ENCODE peak calls at places on chromosomes 6 and 20, in six cellular contexts. P is suprapubic skin, F is H54, T is uterus, R is adrenal gland, U is A549. Q is an unnamed sample.

GRCh38 chr6:27096834-27097511 is 150.5 kb upstream of the PRSS16 start:
- DNase-seq in T (no peak), U (peak), P (no peak), F (no peak), R (no peak), Q (no peak)

GRCh38 chr6:53300656-53301551 is 47.8 kb downstream of the ELOVL5 start:
- DNase-seq in T (no peak), U (no peak), P (no peak), F (peak), R (peak), Q (no peak)

GRCh38 chr6:135054238-135054574 is 416 bp downstream of the HBS1L start:
- DNase-seq in R (no peak), T (no peak), F (peak), U (no peak), P (no peak), Q (no peak)

GRCh38 chr20:47358672-47359532 is 2.4 kb upstream of the ZMYND8 start:
- DNase-seq in U (peak), F (peak), P (peak), R (peak), T (peak), Q (peak)

GRCh38 chr6:136863752-136864151 is 41.4 kb downstream of the PEX7 start:
- DNase-seq in R (no peak), U (no peak), T (no peak), F (no peak), P (no peak), Q (no peak)

GRCh38 chr20:34111057-34111711 is 859 bp downstream of the EIF2S2 start:
- DNase-seq in P (peak), U (no peak), R (no peak), T (no peak), F (no peak), Q (no peak)

GRCh38 chr6:45310118-45310788 is 17.9 kb upstream of the RUNX2 start:
- DNase-seq in U (no peak), R (no peak), P (no peak), T (no peak), F (no peak), Q (no peak)

GRCh38 chr6:143223895-143224294 is 163.2 kb downstream of the AIG1 start:
- DNase-seq in F (no peak), T (no peak), P (peak), U (no peak), R (peak), Q (no peak)

GRCh38 chr6:80638222-80639055 is 532.0 kb downstream of the BCKDHB start:
- DNase-seq in T (no peak), U (peak), P (no peak), R (peak), F (peak), Q (no peak)

GRCh38 chr6:167695831-167696230 is 130.9 kb upstream of the AFDN start:
- DNase-seq in F (no peak), U (no peak), R (no peak), T (no peak), P (peak), Q (peak)

GRCh38 chr6:107075951-107076381 is 39.3 kb downstream of the BEND3 start:
- DNase-seq in F (no peak), R (no peak), P (no peak), T (no peak), U (no peak), Q (no peak)

GRCh38 chr6:169224185-169224695 is 29.4 kb downstream of the THBS2 start:
- DNase-seq in T (peak), F (no peak), R (peak), U (no peak), P (peak), Q (no peak)

GRCh38 chr20:11101243-11101642 is 427.4 kb upstream of the JAG1 start:
- DNase-seq in P (no peak), F (no peak), T (no peak), R (no peak), U (no peak), Q (no peak)

GRCh38 chr6:33822575-33823395 is 19.0 kb upstream of the MLN start:
- DNase-seq in T (no peak), P (no peak), R (no peak), U (peak), F (peak), Q (no peak)

GRCh38 chr20:41029150-41029872 is 689 bp downstream of the TOP1 start:
- DNase-seq in T (peak), U (peak), F (no peak), R (no peak), P (peak), Q (no peak)

GRCh38 chr20:46622125-46622524 is 29.1 kb downstream of the SLC13A3 start:
- DNase-seq in R (no peak), F (no peak), T (no peak), P (no peak), U (no peak), Q (no peak)

GRCh38 chr20:3890410-3890751 is 1.2 kb downstream of the PANK2 start:
- DNase-seq in T (no peak), P (no peak), U (peak), R (no peak), F (no peak), Q (no peak)

GRCh38 chr6:111625511-111626331 is 20.0 kb upstream of the TRAF3IP2 start:
- DNase-seq in F (no peak), P (peak), T (peak), R (no peak), U (no peak), Q (no peak)

GRCh38 chr6:72411872-72412708 is 209.8 kb upstream of the KCNQ5 start:
- DNase-seq in F (peak), T (peak), P (peak), U (peak), R (peak), Q (peak)

GRCh38 chr6:110351546-110351945 is 6.6 kb downstream of the METTL24 start:
- DNase-seq in R (no peak), F (no peak), U (no peak), T (no peak), P (no peak), Q (no peak)

GRCh38 chr6:32472781-32473377 is 33.2 kb downstream of the HLA-DRA start:
- DNase-seq in U (no peak), F (no peak), T (no peak), P (no peak), R (no peak), Q (no peak)

GRCh38 chr6:76532647-76533046 is 460.2 kb upstream of the IMPG1 start:
- DNase-seq in P (no peak), T (no peak), F (no peak), R (no peak), U (no peak), Q (no peak)

GRCh38 chr6:105452376-105452775 is 49.5 kb upstream of the PREP start:
- DNase-seq in P (no peak), F (no peak), T (no peak), U (no peak), R (no peak), Q (no peak)

GRCh38 chr20:63690001-63690897 is 6.2 kb upstream of the TNFRSF6B start:
- DNase-seq in P (no peak), T (no peak), F (no peak), U (no peak), R (no peak), Q (no peak)

GRCh38 chr6:138440758-138441362 is 36.8 kb downstream of the HEBP2 start:
- DNase-seq in P (no peak), T (no peak), R (no peak), F (no peak), U (no peak), Q (no peak)

GRCh38 chr6:28794175-28795002 is 129.4 kb downstream of the TRIM27 start:
- DNase-seq in P (no peak), T (no peak), U (no peak), R (no peak), F (no peak), Q (no peak)

GRCh38 chr6:33748851-33749250 is 2.1 kb upstream of the IP6K3 start:
- DNase-seq in F (no peak), R (no peak), P (no peak), T (no peak), U (no peak), Q (no peak)

GRCh38 chr6:136326038-136326561 is 36.5 kb upstream of the BCLAF1 start:
- DNase-seq in R (peak), U (no peak), F (no peak), P (no peak), T (no peak), Q (no peak)

GRCh38 chr6:72580281-72580940 is 41.5 kb upstream of the KCNQ5 start:
- DNase-seq in U (peak), R (no peak), P (no peak), T (no peak), F (peak), Q (no peak)

GRCh38 chr20:364905-365794 is 15.4 kb upstream of the TRIB3 start:
- DNase-seq in R (peak), U (no peak), P (no peak), T (no peak), F (peak), Q (no peak)

GRCh38 chr6:35674594-35674993 is 14.1 kb downstream of the FKBP5 start:
- DNase-seq in T (no peak), U (no peak), P (no peak), F (no peak), R (no peak), Q (no peak)

GRCh38 chr6:86255973-86256372 is 613.3 kb upstream of the SYNCRIP start:
- DNase-seq in F (no peak), T (no peak), R (no peak), U (no peak), P (no peak), Q (no peak)

GRCh38 chr20:22684072-22684762 is 99.8 kb upstream of the FOXA2 start:
- DNase-seq in R (peak), U (peak), P (no peak), F (peak), T (peak), Q (no peak)

GRCh38 chr6:33981421-33981820 is 164.5 kb downstream of the GRM4 start:
- DNase-seq in T (no peak), P (peak), F (no peak), U (no peak), R (no peak), Q (peak)

GRCh38 chr20:62644802-62645496 is 2.6 kb downstream of the SLCO4A1 start:
- DNase-seq in R (no peak), U (no peak), T (no peak), F (no peak), P (no peak), Q (no peak)
- TF ChIP-seq POLR2A in R (no peak), U (no peak), T (no peak), F (no peak), P (no peak), Q (no peak)

GRCh38 chr20:60212695-60213094 is 254.5 kb downstream of the CDH26 start:
- DNase-seq in F (no peak), P (no peak), R (no peak), U (no peak), T (no peak), Q (no peak)

GRCh38 chr20:60213126-60213893 is 255.1 kb downstream of the CDH26 start:
- DNase-seq in P (no peak), F (no peak), R (no peak), U (no peak), T (no peak), Q (no peak)

GRCh38 chr20:60211618-60212463 is 253.6 kb downstream of the CDH26 start:
- DNase-seq in U (no peak), R (no peak), F (no peak), T (no peak), P (no peak), Q (no peak)

GRCh38 chr20:60209048-60209447 is 250.8 kb downstream of the CDH26 start:
- DNase-seq in T (no peak), F (peak), R (no peak), U (no peak), P (no peak), Q (no peak)

DNA sequence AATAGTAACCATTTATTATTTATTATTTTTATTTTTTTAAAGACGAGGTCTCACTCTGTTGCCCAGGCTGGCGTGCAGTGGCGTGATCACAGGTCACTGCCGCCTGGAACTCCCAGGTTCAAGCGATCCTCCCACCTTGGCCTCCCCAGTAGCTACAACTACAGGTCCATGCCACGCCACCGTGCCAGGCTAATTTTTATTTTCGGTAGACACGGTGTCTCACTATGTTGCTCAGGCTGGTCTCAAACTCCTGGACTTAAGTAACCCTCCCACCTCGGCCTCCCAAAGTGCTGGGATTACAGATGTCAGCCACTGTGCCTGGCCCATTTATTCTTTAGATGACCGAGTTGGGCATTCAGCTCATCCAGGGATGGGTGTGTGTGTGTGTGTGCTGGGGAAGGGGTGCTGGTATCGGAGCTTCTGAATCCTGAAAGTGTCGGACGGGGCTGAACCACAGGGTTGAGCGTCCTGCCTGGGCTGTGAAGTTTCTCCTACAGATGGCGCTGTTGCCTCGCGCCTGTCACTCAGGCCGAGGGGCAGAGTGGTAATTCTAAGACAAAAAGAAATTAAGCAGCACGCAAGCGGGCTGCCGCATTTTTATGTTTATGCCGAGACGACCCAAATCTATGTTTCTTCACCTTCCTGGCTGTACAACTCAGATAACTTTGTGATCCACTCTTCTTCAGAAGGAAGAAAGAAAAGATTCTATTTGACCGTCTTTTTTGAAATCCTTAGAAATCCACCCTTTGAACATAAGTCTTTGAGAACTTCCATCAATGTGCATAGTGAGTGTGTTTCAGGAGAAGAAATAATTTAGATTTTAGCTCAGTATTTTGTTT is 252.8 kb downstream of the CDH26 start:
- DNase-seq in U (peak), F (peak), P (peak), R (peak), T (peak), Q (peak)
- TF ChIP-seq POLR2A in U (no peak), F (no peak), P (no peak), R (no peak), T (no peak), Q (no peak)

GRCh38 chr20:54234991-54235390 is 27.1 kb downstream of the PFDN4 start:
- DNase-seq in U (no peak), P (no peak), R (no peak), T (no peak), F (no peak), Q (no peak)

DNA sequence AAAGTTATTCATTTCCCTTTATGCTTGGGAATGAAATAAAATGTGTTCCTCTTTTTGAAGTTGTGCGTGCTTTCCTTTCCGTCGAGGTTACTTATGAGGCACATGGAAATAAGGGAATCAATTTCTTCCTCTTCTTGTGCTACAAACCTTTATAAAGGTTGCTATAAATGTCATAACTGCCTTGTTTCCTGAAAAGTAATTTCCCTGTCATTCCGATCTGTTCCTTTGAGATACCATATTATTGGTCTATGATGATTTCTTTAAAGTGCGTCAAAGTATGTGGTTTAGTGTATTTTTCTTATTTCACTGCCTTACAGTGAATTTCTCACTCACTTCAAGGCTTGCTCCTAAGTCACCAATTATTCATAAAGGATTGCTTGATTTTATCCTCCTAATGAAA is 29.7 kb downstream of the PFDN4 start:
- DNase-seq in F (no peak), T (no peak), U (no peak), P (no peak), R (no peak), Q (no peak)
- TF ChIP-seq POLR2A in F (no peak), T (no peak), U (no peak), P (no peak), R (no peak), Q (no peak)

DNA sequence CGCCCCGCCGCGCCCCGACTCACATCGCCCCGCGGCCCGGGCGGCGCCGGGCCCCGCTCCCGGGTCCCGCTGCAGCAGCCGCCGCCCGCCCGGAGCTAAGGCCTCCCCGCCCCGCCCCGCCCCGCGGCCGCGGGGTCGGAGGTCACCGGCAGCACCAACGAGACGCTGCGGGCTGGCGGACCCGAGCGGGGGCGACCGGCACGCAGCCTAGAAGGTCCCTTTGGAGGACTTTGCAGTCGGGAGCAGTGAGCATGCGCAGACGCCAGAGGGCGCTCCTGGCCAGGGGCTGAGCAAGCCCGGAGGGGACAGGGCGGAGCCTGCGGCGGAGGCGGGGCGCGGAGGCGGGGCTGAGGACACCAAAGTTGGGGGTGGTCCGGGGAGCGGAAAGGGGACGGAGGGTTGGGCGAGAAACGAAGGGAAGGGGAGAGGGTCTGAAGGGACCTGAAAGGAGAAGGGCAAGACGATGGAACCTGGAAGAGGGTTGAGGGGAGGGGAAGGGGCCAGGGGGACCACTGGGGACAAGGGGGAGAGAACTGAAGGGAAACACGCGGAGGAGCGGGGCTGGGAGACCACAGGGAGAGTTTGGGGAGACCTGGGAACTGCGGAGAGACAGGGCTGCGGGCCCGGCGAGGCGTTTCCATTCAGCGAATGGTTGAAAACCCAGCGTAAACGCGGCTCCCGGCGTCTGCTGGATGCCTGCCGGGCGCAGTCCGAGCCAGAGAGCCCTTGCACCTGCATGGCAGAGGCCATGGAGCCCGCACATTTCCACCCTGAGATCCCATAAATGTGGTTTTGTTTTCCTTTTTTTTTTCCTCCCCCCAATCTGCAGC is at the start of gene FRS3:
- DNase-seq in T (peak), F (peak), R (peak), U (peak), P (peak), Q (peak)
- TF ChIP-seq POLR2A in T (peak), F (peak), R (peak), U (no peak), P (peak), Q (no peak)

DNA sequence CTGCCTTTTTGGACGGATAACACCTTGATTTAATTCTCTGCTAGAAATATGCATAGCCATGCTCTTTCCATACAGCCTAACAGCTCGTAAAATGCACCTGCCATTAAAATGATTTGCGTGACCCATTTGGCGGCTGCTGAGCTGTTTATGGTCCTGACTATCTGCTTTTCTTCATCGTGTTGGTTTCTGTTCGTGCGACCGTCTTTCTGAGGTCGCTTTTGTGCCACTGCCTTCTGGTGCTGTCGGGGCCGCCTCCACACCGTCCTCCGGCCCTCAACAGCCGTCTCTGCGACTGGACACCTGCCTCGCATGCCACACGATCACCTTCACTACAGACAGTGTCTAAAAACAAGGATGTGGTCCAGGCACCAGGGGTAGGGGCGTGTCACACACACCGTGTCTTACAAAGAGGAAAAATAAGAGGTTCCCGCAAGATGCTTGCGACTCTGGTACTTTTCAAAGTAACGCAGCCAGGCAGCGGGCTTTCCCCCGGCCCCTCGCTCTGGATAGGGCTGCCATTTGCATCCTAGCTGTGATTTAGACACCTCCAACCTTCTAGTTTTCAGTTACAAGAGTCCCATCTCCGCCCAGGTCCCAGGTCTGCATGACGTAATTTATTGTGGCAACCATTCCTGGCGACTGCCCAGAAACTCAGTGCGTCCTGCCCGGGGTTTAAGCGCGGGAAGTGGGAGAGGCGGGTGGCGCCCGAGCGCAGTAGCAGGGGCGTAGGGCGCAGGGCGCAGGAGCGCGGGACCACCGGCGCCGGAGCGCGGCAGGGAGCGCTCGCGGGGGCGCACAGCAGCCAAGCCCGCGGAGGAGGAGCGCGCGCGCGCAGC is at the start of gene STMND1:
- DNase-seq in T (peak), U (peak), R (peak), F (no peak), P (peak), Q (peak)
- TF ChIP-seq POLR2A in T (no peak), U (no peak), R (no peak), F (no peak), P (no peak), Q (no peak)

DNA sequence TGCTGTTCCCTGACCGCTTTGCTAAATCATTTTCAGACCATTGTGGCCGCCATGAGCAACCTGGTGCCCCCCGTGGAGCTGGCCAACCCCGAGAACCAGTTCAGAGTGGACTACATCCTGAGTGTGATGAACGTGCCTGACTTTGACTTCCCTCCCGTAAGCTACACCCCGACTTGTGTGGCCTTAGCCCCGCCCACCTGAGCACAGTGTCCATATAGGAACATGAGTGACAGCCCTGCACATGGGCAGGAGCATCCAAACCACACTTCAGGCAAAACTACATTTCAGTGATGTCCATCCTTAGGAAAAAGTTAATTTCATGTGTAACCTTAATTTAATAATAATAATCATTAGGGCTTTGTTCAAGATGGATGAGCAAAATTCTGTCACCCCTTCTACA is 51.1 kb downstream of the GNAS start:
- DNase-seq in R (no peak), T (no peak), U (no peak), P (no peak), F (no peak), Q (no peak)
- TF ChIP-seq POLR2A in R (no peak), T (no peak), U (no peak), P (no peak), F (no peak), Q (no peak)

Q was measured in breast epithelium.